ENCODE peak calls at places on chromosomes 13 and 19, in seven cellular contexts. I is tibial nerve, R is Peyer's patch, T is posterior cingulate gyrus, X is H4, U is ELF-1, J is SHP77. G is an unnamed sample.
A peak's percentile ranks its signal among the peaks of the same experiment; 100 is the strongest.

GRCh38 chr19:33161201-33161600 is 29.3 kb downstream of the WDR88 start:
- DNase-seq in I (no peak), R (no peak), T (no peak), X (no peak), U (no peak), J (no peak), G (no peak)

GRCh38 chr13:38093425-38093824 is 223.9 kb upstream of the TRPC4 start:
- DNase-seq in I (no peak), R (no peak), T (no peak), X (no peak), U (no peak), J (no peak), G (no peak)

GRCh38 chr19:36775768-36776167 is 3.2 kb upstream of the ZNF850 start:
- DNase-seq in I (no peak), R (no peak), T (peak; percentile 44), X (no peak), U (peak; percentile 24), J (no peak), G (no peak)

GRCh38 chr13:79445968-79446645 is 34.8 kb upstream of the NDFIP2 start:
- DNase-seq in I (no peak), R (no peak), T (no peak), X (no peak), U (peak; percentile 30), J (no peak), G (no peak)

GRCh38 chr13:80612804-80613203 is 271.9 kb upstream of the SPRY2 start:
- DNase-seq in I (no peak), R (no peak), T (no peak), X (no peak), U (no peak), J (no peak), G (no peak)

GRCh38 chr19:33064117-33064777 is 441 bp downstream of the RHPN2 start:
- DNase-seq in I (no peak), R (peak; percentile 79), T (no peak), X (no peak), U (no peak), J (no peak), G (peak; percentile 48)

GRCh38 chr13:112657850-112658445 is 31.9 kb upstream of the ATP11A start:
- DNase-seq in I (no peak), R (no peak), T (no peak), X (peak; percentile 76), U (peak; percentile 86), J (peak; percentile 43), G (no peak)

GRCh38 chr19:38433268-38433733 is at the start of gene RYR1:
- DNase-seq in I (peak; percentile 36), R (no peak), T (peak; percentile 62), X (no peak), U (peak; percentile 86), J (no peak), G (peak; percentile 94)

GRCh38 chr19:1725100-1726064 is 27.9 kb upstream of the ONECUT3 start:
- DNase-seq in I (peak; percentile 5), R (peak; percentile 62), T (peak; percentile 42), X (no peak), U (peak; percentile 78), J (peak; percentile 47), G (peak; percentile 75)

GRCh38 chr19:19257836-19258588 is 15.1 kb downstream of the TM6SF2 start:
- DNase-seq in I (no peak), R (no peak), T (no peak), X (no peak), U (no peak), J (no peak), G (no peak)

GRCh38 chr19:38561658-38562057 is 56.1 kb downstream of the MAP4K1 start:
- DNase-seq in I (no peak), R (no peak), T (no peak), X (no peak), U (no peak), J (no peak), G (no peak)

GRCh38 chr19:4359627-4360000 is 16.3 kb downstream of the MPND start:
- DNase-seq in I (no peak), R (no peak), T (no peak), X (no peak), U (no peak), J (no peak), G (no peak)

GRCh38 chr19:32816555-32817099 is 52.9 kb downstream of the SLC7A9 start:
- DNase-seq in I (no peak), R (no peak), T (no peak), X (no peak), U (peak; percentile 25), J (no peak), G (no peak)

GRCh38 chr19:3470500-3471128 is 9.7 kb downstream of the SMIM24 start:
- DNase-seq in I (no peak), R (no peak), T (no peak), X (no peak), U (no peak), J (no peak), G (no peak)

GRCh38 chr13:94711561-94712286 is 621 bp downstream of the SOX21 start:
- DNase-seq in I (no peak), R (no peak), T (no peak), X (no peak), U (peak; percentile 58), J (no peak), G (no peak)

GRCh38 chr19:10858204-10858828 is 10.1 kb downstream of the C19orf38 start:
- DNase-seq in I (no peak), R (no peak), T (no peak), X (no peak), U (no peak), J (no peak), G (no peak)

GRCh38 chr19:50461066-50461875 is 15.0 kb upstream of the EMC10 start:
- DNase-seq in I (peak; percentile 48), R (peak; percentile 76), T (peak; percentile 58), X (peak; percentile 82), U (peak; percentile 83), J (peak; percentile 48), G (peak; percentile 75)

GRCh38 chr19:35710784-35711723 is 6.7 kb downstream of the ZBTB32 start:
- DNase-seq in I (no peak), R (no peak), T (no peak), X (no peak), U (no peak), J (no peak), G (no peak)

GRCh38 chr13:100394005-100394695 is 194.4 kb downstream of the GGACT start:
- DNase-seq in I (peak; percentile 8), R (no peak), T (no peak), X (peak; percentile 29), U (no peak), J (no peak), G (no peak)

GRCh38 chr19:19145281-19145999 is 7.2 kb upstream of the TMEM161A start:
- DNase-seq in I (no peak), R (no peak), T (no peak), X (no peak), U (no peak), J (no peak), G (peak; percentile 77)

GRCh38 chr19:13561461-13561860 is 55.2 kb upstream of the CACNA1A start:
- DNase-seq in I (no peak), R (no peak), T (no peak), X (no peak), U (no peak), J (no peak), G (no peak)

GRCh38 chr19:17610384-17610783 is 54.9 kb downstream of the COLGALT1 start:
- DNase-seq in I (no peak), R (no peak), T (no peak), X (no peak), U (no peak), J (no peak), G (no peak)

GRCh38 chr19:416416-416815 is 7.5 kb upstream of the C2CD4C start:
- DNase-seq in I (no peak), R (no peak), T (no peak), X (no peak), U (no peak), J (no peak), G (no peak)

GRCh38 chr13:62194371-62194770 is 778.7 kb upstream of the PCDH20 start:
- DNase-seq in I (no peak), R (no peak), T (no peak), X (no peak), U (no peak), J (no peak), G (no peak)

GRCh38 chr19:18940791-18941627 is at the start of gene HOMER3:
- DNase-seq in I (peak; percentile 81), R (peak; percentile 86), T (peak; percentile 67), X (no peak), U (peak; percentile 18), J (peak; percentile 7), G (peak; percentile 97)

GRCh38 chr13:20430296-20430695 is 95.4 kb downstream of the CRYL1 start:
- DNase-seq in I (no peak), R (no peak), T (no peak), X (no peak), U (no peak), J (no peak), G (no peak)

GRCh38 chr13:90918551-90918950 is 428.9 kb upstream of the MIR17HG start:
- DNase-seq in I (no peak), R (no peak), T (no peak), X (peak; percentile 43), U (no peak), J (no peak), G (no peak)

GRCh38 chr13:73958657-73959397 is 175.4 kb downstream of the KLF12 start:
- DNase-seq in I (no peak), R (no peak), T (no peak), X (no peak), U (no peak), J (no peak), G (no peak)

GRCh38 chr19:35811317-35812219 is 1.1 kb downstream of the PRODH2 start:
- DNase-seq in I (no peak), R (no peak), T (no peak), X (no peak), U (peak; percentile 16), J (no peak), G (no peak)

G was measured in left lung.